ENCODE peak calls at places on chromosomes 11 and 22, in seven cellular contexts. One of them, this sample, is unnamed.

GRCh38 chr11:67293090-67293489 is 4.0 kb downstream of the ANKRD13D start:
- DNase-seq in keratinocyte: peak; percentile 89
- DNase-seq in WTC11: no peak
- DNase-seq in left lung: no peak
- DNase-seq in GM10248: no peak
- DNase-seq in AG10803: peak; percentile 54
- DNase-seq in H9: no peak
- DNase-seq in this sample: no peak

GRCh38 chr11:41237386-41237785 is 222.1 kb downstream of the LRRC4C start:
- DNase-seq in left lung: no peak
- DNase-seq in H9: no peak
- DNase-seq in GM10248: no peak
- DNase-seq in keratinocyte: no peak
- DNase-seq in AG10803: no peak
- DNase-seq in WTC11: no peak
- DNase-seq in this sample: no peak

GRCh38 chr22:38267086-38267485 is 5.7 kb downstream of the TMEM184B start:
- DNase-seq in H9: peak; percentile 20
- DNase-seq in keratinocyte: no peak
- DNase-seq in AG10803: no peak
- DNase-seq in WTC11: no peak
- DNase-seq in GM10248: no peak
- DNase-seq in left lung: no peak
- DNase-seq in this sample: no peak

GRCh38 chr22:44752285-44753188 is at the start of gene ARHGAP8:
- DNase-seq in WTC11: peak; percentile 69
- DNase-seq in AG10803: no peak
- DNase-seq in H9: peak; percentile 87
- DNase-seq in keratinocyte: no peak
- DNase-seq in GM10248: no peak
- DNase-seq in left lung: peak; percentile 81
- DNase-seq in this sample: no peak

GRCh38 chr22:30591191-30591587 is 521 bp downstream of the PES1 start:
- DNase-seq in WTC11: no peak
- DNase-seq in keratinocyte: no peak
- DNase-seq in H9: no peak
- DNase-seq in AG10803: peak; percentile 47
- DNase-seq in left lung: no peak
- DNase-seq in GM10248: no peak
- DNase-seq in this sample: no peak

GRCh38 chr11:117931971-117932370 is 2.8 kb upstream of the TMPRSS13 start:
- DNase-seq in keratinocyte: no peak
- DNase-seq in H9: no peak
- DNase-seq in AG10803: no peak
- DNase-seq in WTC11: no peak
- DNase-seq in GM10248: peak; percentile 75
- DNase-seq in left lung: no peak
- DNase-seq in this sample: no peak

GRCh38 chr11:102287963-102288744 is 29.1 kb upstream of the BIRC3 start:
- DNase-seq in WTC11: no peak
- DNase-seq in H9: peak; percentile 46
- DNase-seq in GM10248: peak; percentile 80
- DNase-seq in keratinocyte: no peak
- DNase-seq in left lung: no peak
- DNase-seq in AG10803: peak; percentile 78
- DNase-seq in this sample: no peak

GRCh38 chr11:71179877-71180276 is 72.5 kb downstream of the SHANK2 start:
- DNase-seq in GM10248: no peak
- DNase-seq in H9: peak; percentile 15
- DNase-seq in left lung: no peak
- DNase-seq in keratinocyte: no peak
- DNase-seq in WTC11: no peak
- DNase-seq in AG10803: no peak
- DNase-seq in this sample: no peak

GRCh38 chr11:68279676-68280075 is 7.9 kb upstream of the C11orf24 start:
- DNase-seq in H9: no peak
- DNase-seq in left lung: no peak
- DNase-seq in keratinocyte: no peak
- DNase-seq in GM10248: no peak
- DNase-seq in WTC11: no peak
- DNase-seq in AG10803: no peak
- DNase-seq in this sample: no peak

GRCh38 chr11:102530558-102530957 is at the start of gene MMP7:
- DNase-seq in keratinocyte: no peak
- DNase-seq in H9: no peak
- DNase-seq in AG10803: peak; percentile 70
- DNase-seq in left lung: no peak
- DNase-seq in GM10248: no peak
- DNase-seq in WTC11: no peak
- DNase-seq in this sample: no peak

GRCh38 chr11:60378359-60378758 is at the start of gene MS4A7:
- DNase-seq in GM10248: peak; percentile 69
- DNase-seq in WTC11: no peak
- DNase-seq in H9: no peak
- DNase-seq in keratinocyte: no peak
- DNase-seq in AG10803: no peak
- DNase-seq in left lung: no peak
- DNase-seq in this sample: no peak

GRCh38 chr11:76257040-76257730 is 50.9 kb upstream of the WNT11 start:
- DNase-seq in GM10248: no peak
- DNase-seq in H9: no peak
- DNase-seq in left lung: peak; percentile 80
- DNase-seq in keratinocyte: no peak
- DNase-seq in AG10803: no peak
- DNase-seq in WTC11: no peak
- DNase-seq in this sample: no peak

GRCh38 chr22:50674606-50675552 is 2.3 kb downstream of the SHANK3 start:
- DNase-seq in keratinocyte: peak; percentile 49
- DNase-seq in left lung: peak; percentile 90
- DNase-seq in AG10803: peak; percentile 14
- DNase-seq in WTC11: peak; percentile 90
- DNase-seq in H9: peak; percentile 91
- DNase-seq in GM10248: peak; percentile 38
- DNase-seq in this sample: no peak

GRCh38 chr22:39094717-39095389 is 2.2 kb upstream of the APOBEC3H start:
- DNase-seq in AG10803: no peak
- DNase-seq in keratinocyte: no peak
- DNase-seq in H9: no peak
- DNase-seq in WTC11: no peak
- DNase-seq in left lung: peak; percentile 9
- DNase-seq in GM10248: no peak
- DNase-seq in this sample: no peak

GRCh38 chr22:39194098-39194497 is 41.6 kb upstream of the CBX7 start:
- DNase-seq in AG10803: no peak
- DNase-seq in WTC11: no peak
- DNase-seq in keratinocyte: no peak
- DNase-seq in GM10248: no peak
- DNase-seq in left lung: no peak
- DNase-seq in H9: no peak
- DNase-seq in this sample: no peak

GRCh38 chr22:40240160-40240559 is 62.4 kb downstream of the TNRC6B start:
- DNase-seq in AG10803: no peak
- DNase-seq in H9: peak; percentile 13
- DNase-seq in WTC11: no peak
- DNase-seq in GM10248: no peak
- DNase-seq in left lung: no peak
- DNase-seq in keratinocyte: no peak
- DNase-seq in this sample: no peak

GRCh38 chr11:16893456-16894076 is 120.6 kb downstream of the PLEKHA7 start:
- DNase-seq in keratinocyte: no peak
- DNase-seq in left lung: no peak
- DNase-seq in WTC11: peak; percentile 22
- DNase-seq in AG10803: no peak
- DNase-seq in H9: no peak
- DNase-seq in GM10248: no peak
- DNase-seq in this sample: no peak

GRCh38 chr22:32518848-32519247 is 44.2 kb downstream of the FBXO7 start:
- DNase-seq in WTC11: no peak
- DNase-seq in H9: no peak
- DNase-seq in keratinocyte: peak; percentile 1
- DNase-seq in GM10248: no peak
- DNase-seq in AG10803: no peak
- DNase-seq in left lung: no peak
- DNase-seq in this sample: no peak

GRCh38 chr11:121482231-121483129 is 29.7 kb upstream of the SORL1-AS1 start:
- DNase-seq in keratinocyte: no peak
- DNase-seq in AG10803: no peak
- DNase-seq in WTC11: no peak
- DNase-seq in H9: no peak
- DNase-seq in left lung: no peak
- DNase-seq in GM10248: peak; percentile 51
- DNase-seq in this sample: no peak

GRCh38 chr11:65183201-65183891 is 1.6 kb downstream of the CAPN1 start:
- DNase-seq in H9: peak; percentile 38
- DNase-seq in GM10248: no peak
- DNase-seq in WTC11: no peak
- DNase-seq in left lung: peak; percentile 76
- DNase-seq in AG10803: no peak
- DNase-seq in keratinocyte: peak; percentile 50
- DNase-seq in this sample: no peak

GRCh38 chr11:65423516-65424199 is 1.1 kb downstream of the NEAT1 start:
- DNase-seq in AG10803: peak; percentile 66
- DNase-seq in H9: no peak
- DNase-seq in GM10248: no peak
- DNase-seq in WTC11: no peak
- DNase-seq in keratinocyte: no peak
- DNase-seq in left lung: no peak
- DNase-seq in this sample: no peak

GRCh38 chr11:113387605-113388211 is at the start of gene ANKK1:
- DNase-seq in H9: peak; percentile 87
- DNase-seq in GM10248: no peak
- DNase-seq in keratinocyte: no peak
- DNase-seq in AG10803: no peak
- DNase-seq in WTC11: peak; percentile 80
- DNase-seq in left lung: no peak
- DNase-seq in this sample: no peak
- TF ChIP-seq CTCF in H9: peak; percentile 88
- TF ChIP-seq CTCF in GM10248: peak; percentile 11
- TF ChIP-seq CTCF in keratinocyte: peak; percentile 81
- TF ChIP-seq CTCF in AG10803: no peak
- TF ChIP-seq CTCF in WTC11: no peak
- TF ChIP-seq CTCF in left lung: no peak
- TF ChIP-seq CTCF in this sample: no peak

GRCh38 chr11:82900277-82901164 is at the start of gene PRCP:
- DNase-seq in GM10248: peak; percentile 94
- DNase-seq in WTC11: peak; percentile 95
- DNase-seq in keratinocyte: peak; percentile 35
- DNase-seq in AG10803: peak; percentile 87
- DNase-seq in left lung: peak; percentile 99
- DNase-seq in H9: peak; percentile 97
- DNase-seq in this sample: peak; percentile 79
- TF ChIP-seq CTCF in GM10248: no peak
- TF ChIP-seq CTCF in WTC11: no peak
- TF ChIP-seq CTCF in keratinocyte: no peak
- TF ChIP-seq CTCF in AG10803: peak; percentile 5
- TF ChIP-seq CTCF in left lung: no peak
- TF ChIP-seq CTCF in H9: no peak
- TF ChIP-seq CTCF in this sample: no peak

GRCh38 chr11:119691020-119691666 is 37.9 kb downstream of the NECTIN1 start:
- DNase-seq in WTC11: no peak
- DNase-seq in left lung: no peak
- DNase-seq in keratinocyte: no peak
- DNase-seq in AG10803: no peak
- DNase-seq in H9: no peak
- DNase-seq in GM10248: no peak
- DNase-seq in this sample: no peak
- TF ChIP-seq CTCF in WTC11: no peak
- TF ChIP-seq CTCF in left lung: no peak
- TF ChIP-seq CTCF in keratinocyte: no peak
- TF ChIP-seq CTCF in AG10803: no peak
- TF ChIP-seq CTCF in H9: no peak
- TF ChIP-seq CTCF in GM10248: no peak
- TF ChIP-seq CTCF in this sample: no peak

GRCh38 chr11:59223177-59223576 is 10.4 kb upstream of the MPEG1 start:
- DNase-seq in H9: no peak
- DNase-seq in left lung: no peak
- DNase-seq in WTC11: no peak
- DNase-seq in GM10248: no peak
- DNase-seq in keratinocyte: no peak
- DNase-seq in AG10803: no peak
- DNase-seq in this sample: no peak

GRCh38 chr11:59223611-59224010 is 10.9 kb upstream of the MPEG1 start:
- DNase-seq in H9: no peak
- DNase-seq in AG10803: no peak
- DNase-seq in keratinocyte: no peak
- DNase-seq in WTC11: no peak
- DNase-seq in GM10248: no peak
- DNase-seq in left lung: no peak
- DNase-seq in this sample: no peak

GRCh38 chr11:59219836-59220235 is 7.1 kb upstream of the MPEG1 start:
- DNase-seq in H9: no peak
- DNase-seq in AG10803: no peak
- DNase-seq in keratinocyte: no peak
- DNase-seq in WTC11: no peak
- DNase-seq in left lung: no peak
- DNase-seq in GM10248: no peak
- DNase-seq in this sample: no peak

GRCh38 chr11:59222464-59223065 is 9.8 kb upstream of the MPEG1 start:
- DNase-seq in H9: no peak
- DNase-seq in GM10248: no peak
- DNase-seq in keratinocyte: no peak
- DNase-seq in left lung: no peak
- DNase-seq in WTC11: no peak
- DNase-seq in AG10803: no peak
- DNase-seq in this sample: no peak

GRCh38 chr11:59221438-59221837 is 8.7 kb upstream of the MPEG1 start:
- DNase-seq in keratinocyte: no peak
- DNase-seq in WTC11: no peak
- DNase-seq in GM10248: no peak
- DNase-seq in AG10803: peak; percentile 82
- DNase-seq in H9: no peak
- DNase-seq in left lung: no peak
- DNase-seq in this sample: no peak
- TF ChIP-seq CTCF in keratinocyte: no peak
- TF ChIP-seq CTCF in WTC11: no peak
- TF ChIP-seq CTCF in GM10248: no peak
- TF ChIP-seq CTCF in AG10803: peak; percentile 37
- TF ChIP-seq CTCF in H9: no peak
- TF ChIP-seq CTCF in left lung: no peak
- TF ChIP-seq CTCF in this sample: no peak

GRCh38 chr11:4064278-4064955 is 30.2 kb upstream of the RRM1 start:
- DNase-seq in keratinocyte: no peak
- DNase-seq in left lung: no peak
- DNase-seq in AG10803: no peak
- DNase-seq in GM10248: no peak
- DNase-seq in WTC11: no peak
- DNase-seq in H9: no peak
- DNase-seq in this sample: no peak
- TF ChIP-seq CTCF in keratinocyte: no peak
- TF ChIP-seq CTCF in left lung: no peak
- TF ChIP-seq CTCF in AG10803: no peak
- TF ChIP-seq CTCF in GM10248: no peak
- TF ChIP-seq CTCF in WTC11: no peak
- TF ChIP-seq CTCF in H9: no peak
- TF ChIP-seq CTCF in this sample: no peak